ENCODE peak calls at places on chromosomes 12 and 14, in six cellular contexts. H is cardiac muscle cell, I is ascending aorta, J is tibial artery, F is mesendoderm, D is spleen. K is an unnamed sample.

GRCh38 chr14:36507847-36508417 is 12.1 kb downstream of the NKX2-1 start:
- DNase-seq in J (no peak), D (no peak), I (no peak), H (no peak), F (no peak), K (no peak)

GRCh38 chr14:31106768-31107167 is 80.6 kb upstream of the STRN3 start:
- DNase-seq in H (no peak), J (no peak), I (no peak), D (no peak), F (no peak), K (no peak)

GRCh38 chr14:76382495-76382832 is 6.5 kb downstream of the ESRRB start:
- DNase-seq in H (no peak), D (no peak), I (no peak), F (no peak), J (no peak), K (no peak)

GRCh38 chr12:43277630-43278267 is 274.3 kb downstream of the ADAMTS20 start:
- DNase-seq in I (no peak), F (peak; percentile 42), J (no peak), D (no peak), H (no peak), K (no peak)

GRCh38 chr12:3728686-3729085 is 24.2 kb downstream of the CRACR2A start:
- DNase-seq in J (no peak), D (peak; percentile 81), I (peak; percentile 67), F (no peak), H (no peak), K (no peak)

GRCh38 chr14:105859717-105860614 is 333.6 kb downstream of the TMEM121 start:
- DNase-seq in H (no peak), F (no peak), I (peak; percentile 61), D (peak; percentile 84), J (peak; percentile 3), K (peak; percentile 60)

GRCh38 chr14:49966304-49966809 is 73.5 kb downstream of the ARF6 start:
- DNase-seq in I (no peak), J (no peak), H (no peak), D (no peak), F (peak; percentile 45), K (peak; percentile 77)

GRCh38 chr14:56799327-56799645 is 11.0 kb downstream of the OTX2 start:
- DNase-seq in J (no peak), F (no peak), D (no peak), I (no peak), H (no peak), K (no peak)

GRCh38 chr14:90534091-90534837 is 137.4 kb downstream of the CALM1 start:
- DNase-seq in H (no peak), I (no peak), J (no peak), D (no peak), F (no peak), K (no peak)

GRCh38 chr14:33934043-33934750 is 16.7 kb downstream of the EGLN3 start:
- DNase-seq in J (no peak), D (no peak), H (no peak), F (no peak), I (no peak), K (no peak)

GRCh38 chr12:26373606-26374495 is 178.5 kb downstream of the SSPN start:
- DNase-seq in D (no peak), H (no peak), F (no peak), J (no peak), I (no peak), K (no peak)

DNA sequence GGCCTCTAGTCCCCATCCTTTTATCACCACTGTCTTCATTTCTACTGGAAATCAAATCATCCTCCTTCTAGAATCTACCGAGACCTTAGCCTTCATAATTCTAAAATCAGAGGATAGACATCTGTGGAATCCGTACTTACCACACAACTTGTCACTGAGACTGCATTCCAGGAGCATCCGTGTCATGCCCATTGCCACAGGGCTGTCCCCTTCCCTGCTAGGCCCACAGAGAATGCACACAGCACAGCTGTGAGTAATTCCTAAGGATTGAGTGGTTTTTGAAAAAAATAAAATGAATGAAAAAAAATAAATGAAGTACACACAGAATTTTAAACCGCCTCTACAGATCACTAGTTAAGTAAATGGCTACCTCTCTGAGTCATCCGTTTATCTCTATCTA is 21.0 kb upstream of the MAGOHB start:
- DNase-seq in H (no peak), F (peak; percentile 77), D (no peak), J (no peak), I (no peak), K (no peak)
- H3K4me3 ChIP-seq in H (no peak overlapping the region), F (no peak overlapping the region), D (no peak overlapping the region), J (no peak overlapping the region), I (no peak overlapping the region), K (no peak overlapping the region)

GRCh38 chr12:55683676-55684075 is 24.0 kb downstream of the ITGA7 start:
- DNase-seq in I (peak; percentile 61), H (no peak), J (no peak), F (no peak), D (no peak), K (no peak)

GRCh38 chr12:55679691-55680090 is 28.0 kb downstream of the ITGA7 start:
- DNase-seq in I (peak; percentile 62), J (no peak), D (no peak), H (no peak), F (no peak), K (no peak)

GRCh38 chr12:55684761-55685370 is 22.8 kb downstream of the ITGA7 start:
- DNase-seq in D (no peak), I (no peak), J (no peak), F (no peak), H (no peak), K (no peak)

GRCh38 chr12:55682087-55682796 is 25.5 kb downstream of the ITGA7 start:
- DNase-seq in J (no peak), D (no peak), I (peak; percentile 49), H (no peak), F (no peak), K (peak; percentile 44)

DNA sequence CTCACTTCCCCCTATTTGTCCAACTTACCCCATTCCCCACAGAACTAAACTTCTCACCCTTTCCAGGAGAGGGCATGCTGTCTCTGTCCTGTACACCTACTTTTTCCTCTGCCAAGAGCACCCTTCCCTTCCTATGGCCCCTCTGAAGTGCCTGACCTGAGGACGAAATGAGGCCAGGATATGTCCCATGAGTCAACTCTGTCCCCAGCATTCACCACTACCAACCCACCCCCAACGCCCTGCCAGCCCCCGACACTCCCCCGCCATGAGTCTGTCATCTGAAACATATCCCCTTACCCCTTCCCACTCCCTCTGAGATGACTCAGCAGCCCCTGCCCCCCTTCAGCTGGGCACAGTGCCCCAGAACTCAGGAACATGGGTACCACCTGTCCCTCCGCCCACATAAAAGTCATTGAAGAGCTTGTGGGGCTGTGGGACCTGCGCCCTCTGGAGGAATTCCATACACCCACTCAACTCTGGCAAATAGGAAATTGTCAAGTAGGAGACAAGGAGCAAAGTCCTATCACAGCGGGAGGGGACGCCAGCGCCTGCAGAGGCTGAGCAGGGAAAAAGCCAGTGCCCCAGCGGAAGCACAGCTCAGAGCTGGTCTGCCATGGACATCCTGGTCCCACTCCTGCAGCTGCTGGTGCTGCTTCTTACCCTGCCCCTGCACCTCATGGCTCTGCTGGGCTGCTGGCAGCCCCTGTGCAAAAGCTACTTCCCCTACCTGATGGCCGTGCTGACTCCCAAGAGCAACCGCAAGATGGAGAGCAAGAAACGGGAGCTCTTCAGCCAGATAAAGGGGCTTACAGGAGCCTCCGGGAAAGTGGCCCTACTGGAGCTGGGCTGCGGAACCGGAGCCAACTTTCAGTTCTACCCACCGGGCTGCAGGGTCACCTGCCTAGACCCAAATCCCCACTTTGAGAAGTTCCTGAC is 26.3 kb downstream of the ITGA7 start:
- DNase-seq in F (peak; percentile 97), I (peak; percentile 81), H (peak; percentile 81), J (peak; percentile 35), D (peak; percentile 83), K (peak; percentile 87)
- H3K4me3 ChIP-seq in F (no peak overlapping the region), I (peak overlapping the region; percentile 34), H (peak overlapping the region; percentile 11), J (peak overlapping the region; percentile 5), D (peak overlapping the region; percentile 47), K (no peak overlapping the region)

GRCh38 chr12:27549231-27549800 is 25.3 kb downstream of the PPFIBP1 start:
- DNase-seq in H (no peak), J (no peak), F (no peak), D (no peak), I (no peak), K (no peak)
- H3K4me3 ChIP-seq in H (no peak overlapping the region), J (no peak overlapping the region), F (no peak overlapping the region), D (no peak overlapping the region), I (peak overlapping the region; percentile 37), K (no peak overlapping the region)

DNA sequence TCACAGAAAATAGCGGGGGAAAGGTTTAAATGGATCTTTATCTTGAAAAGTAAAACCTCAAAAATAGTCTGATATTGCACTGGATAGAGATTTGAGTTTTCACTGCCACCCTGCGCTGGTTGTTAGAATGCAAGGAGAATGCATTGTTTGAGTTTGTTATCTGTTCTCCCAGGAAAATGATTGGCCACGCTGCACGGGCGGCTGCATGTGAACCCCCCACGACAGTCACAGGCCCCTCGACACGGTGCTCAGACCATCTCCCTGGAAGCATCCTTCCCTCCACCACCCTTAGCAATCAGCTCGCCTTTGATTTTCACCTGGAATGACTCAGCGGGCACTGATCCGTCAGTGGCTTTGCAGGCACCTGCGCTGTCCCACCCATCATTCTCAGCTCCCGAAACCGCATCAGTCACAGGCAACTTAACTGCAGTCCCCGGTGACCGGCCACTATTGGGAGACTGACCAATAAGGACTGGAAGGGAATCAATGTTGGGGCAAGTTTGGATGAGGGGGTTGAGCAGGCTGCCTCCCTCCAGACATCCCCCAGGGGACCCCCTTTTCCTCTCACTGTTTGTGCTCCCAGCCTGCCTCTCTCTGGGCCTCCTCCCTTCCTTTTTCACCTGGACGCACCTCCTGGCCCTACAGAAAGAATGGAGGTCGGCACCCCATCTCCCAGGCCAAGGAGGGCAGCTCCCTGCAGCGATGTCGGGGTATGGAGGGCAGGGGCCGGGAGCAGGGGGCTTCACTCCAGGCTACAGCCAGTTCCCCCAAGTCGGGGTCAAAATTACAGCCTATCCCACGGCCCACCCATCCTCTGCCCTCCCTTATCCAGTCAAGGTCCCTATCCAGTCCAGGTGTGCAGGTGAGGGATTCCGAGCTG is 28.5 kb upstream of the C14orf180 start:
- DNase-seq in I (peak; percentile 44), F (no peak), J (no peak), D (no peak), H (no peak), K (peak; percentile 24)
- H3K4me3 ChIP-seq in I (no peak overlapping the region), F (no peak overlapping the region), J (no peak overlapping the region), D (no peak overlapping the region), H (no peak overlapping the region), K (no peak overlapping the region)

DNA sequence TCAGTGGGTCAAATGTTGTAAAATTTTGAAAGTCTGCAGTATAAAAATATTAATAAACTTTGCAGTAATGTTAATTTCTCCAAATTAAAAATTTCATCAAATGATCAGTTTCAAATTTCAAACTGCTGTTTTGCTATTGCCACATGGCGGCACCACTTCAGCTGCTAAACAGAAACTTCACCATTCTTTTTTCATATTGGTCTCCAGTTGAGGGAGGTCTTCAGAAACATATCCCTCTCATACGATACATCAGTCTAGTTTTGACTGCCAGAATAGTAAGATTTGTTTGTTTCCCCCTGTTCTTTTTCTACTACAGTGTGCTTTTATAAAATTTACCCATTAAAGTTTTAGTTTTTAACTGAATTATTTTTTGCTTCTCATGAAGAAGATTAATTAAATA is 4.2 kb upstream of the TRHDE start:
- DNase-seq in D (no peak), F (peak; percentile 6), H (no peak), I (no peak), J (no peak), K (no peak)
- H3K4me3 ChIP-seq in D (no peak overlapping the region), F (no peak overlapping the region), H (no peak overlapping the region), I (no peak overlapping the region), J (no peak overlapping the region), K (no peak overlapping the region)